ENCODE peak calls at places on chromosome 1, in nine cellular contexts. W is CD4-positive, CD25-positive, alpha-beta regulatory T cell; P is fibroblast of lung; R is hepatocyte; X is IMR-90; Q is breast epithelium; K is upper lobe of left lung; M is heart left ventricle; F is SK-N-SH. A is an unnamed sample.

GRCh38 chr1:230849451-230850194 is 18.7 kb downstream of the C1orf198 start:
- DNase-seq in W (no peak), P (peak; percentile 98), R (peak; percentile 35), X (peak; percentile 95), Q (no peak), K (no peak), M (peak; percentile 82), F (no peak), A (peak; percentile 57)

GRCh38 chr1:202007703-202008489 is 2.5 kb upstream of the ELF3 start:
- DNase-seq in W (no peak), P (no peak), R (peak; percentile 93), X (no peak), Q (peak; percentile 87), K (no peak), M (no peak), F (no peak), A (no peak)

GRCh38 chr1:207863893-207864535 is 46.9 kb downstream of the CD34 start:
- DNase-seq in W (peak; percentile 45), P (no peak), R (no peak), X (no peak), Q (no peak), K (no peak), M (peak; percentile 52), F (no peak), A (no peak)

GRCh38 chr1:243974451-243975292 is 76.4 kb upstream of the ZBTB18 start:
- DNase-seq in W (no peak), P (peak; percentile 25), R (peak; percentile 19), X (peak; percentile 24), Q (no peak), K (no peak), M (no peak), F (peak; percentile 81), A (no peak)

GRCh38 chr1:221739018-221739676 is 2.7 kb downstream of the DUSP10 start:
- DNase-seq in W (no peak), P (no peak), R (no peak), X (no peak), Q (no peak), K (peak; percentile 34), M (no peak), F (no peak), A (no peak)

GRCh38 chr1:117826551-117827078 is 102.8 kb downstream of the GDAP2 start:
- DNase-seq in W (no peak), P (peak; percentile 92), R (no peak), X (peak; percentile 96), Q (no peak), K (no peak), M (peak; percentile 73), F (peak; percentile 9), A (peak; percentile 27)

GRCh38 chr1:230855886-230856285 is 12.4 kb downstream of the C1orf198 start:
- DNase-seq in W (no peak), P (peak; percentile 78), R (no peak), X (peak; percentile 58), Q (no peak), K (no peak), M (no peak), F (no peak), A (no peak)

GRCh38 chr1:108057536-108057935 is 92.6 kb upstream of the VAV3 start:
- DNase-seq in W (no peak), P (no peak), R (peak; percentile 49), X (no peak), Q (peak; percentile 63), K (no peak), M (peak; percentile 55), F (no peak), A (peak; percentile 20)

GRCh38 chr1:235030919-235031596 is 97.6 kb downstream of the TOMM20 start:
- DNase-seq in W (no peak), P (no peak), R (no peak), X (no peak), Q (no peak), K (no peak), M (no peak), F (no peak), A (no peak)

GRCh38 chr1:36231191-36231590 is 6.9 kb downstream of the THRAP3 start:
- DNase-seq in W (no peak), P (peak; percentile 51), R (no peak), X (no peak), Q (no peak), K (no peak), M (no peak), F (no peak), A (no peak)

GRCh38 chr1:245715970-245716369 is 561.2 kb downstream of the KIF26B start:
- DNase-seq in W (no peak), P (peak; percentile 97), R (no peak), X (peak; percentile 85), Q (no peak), K (no peak), M (no peak), F (no peak), A (no peak)

GRCh38 chr1:155093938-155094621 is 15.4 kb downstream of the EFNA3 start:
- DNase-seq in W (no peak), P (peak; percentile 45), R (peak; percentile 72), X (peak; percentile 45), Q (no peak), K (no peak), M (peak; percentile 65), F (peak; percentile 77), A (peak; percentile 40)

GRCh38 chr1:85142753-85143152 is 58.1 kb downstream of the SYDE2 start:
- DNase-seq in W (no peak), P (no peak), R (no peak), X (no peak), Q (no peak), K (no peak), M (peak; percentile 81), F (no peak), A (peak; percentile 73)

GRCh38 chr1:85550784-85551516 is 29.6 kb upstream of the CCN1 start:
- DNase-seq in W (no peak), P (peak; percentile 91), R (peak; percentile 42), X (peak; percentile 86), Q (no peak), K (no peak), M (no peak), F (no peak), A (no peak)

GRCh38 chr1:81800741-81801031 is at the start of gene ADGRL2:
- DNase-seq in W (no peak), P (no peak), R (peak; percentile 80), X (no peak), Q (no peak), K (peak; percentile 87), M (no peak), F (peak; percentile 88), A (peak; percentile 66)

GRCh38 chr1:14718476-14718875 is 120.0 kb downstream of the KAZN start:
- DNase-seq in W (no peak), P (no peak), R (no peak), X (no peak), Q (no peak), K (no peak), M (no peak), F (no peak), A (no peak)

GRCh38 chr1:231818342-231818741 is 191.8 kb downstream of the DISC1 start:
- DNase-seq in W (no peak), P (no peak), R (no peak), X (no peak), Q (no peak), K (no peak), M (peak; percentile 53), F (no peak), A (peak; percentile 55)

GRCh38 chr1:119647734-119648619 is at the start of gene ZNF697:
- DNase-seq in W (no peak), P (peak; percentile 98), R (peak; percentile 95), X (peak; percentile 98), Q (peak; percentile 97), K (peak; percentile 99), M (peak; percentile 98), F (peak; percentile 96), A (peak; percentile 98)
- H3K4me3 ChIP-seq in W (no peak within 1 kb of the TSS), P (peak within 1 kb of the TSS; percentile 94), R (peak within 1 kb of the TSS; percentile 69), X (peak within 1 kb of the TSS; percentile 78), Q (peak within 1 kb of the TSS; percentile 99), K (peak within 1 kb of the TSS; percentile 67), M (peak within 1 kb of the TSS; percentile 89), F (peak within 1 kb of the TSS; percentile 98), A (peak within 1 kb of the TSS; percentile 94)

GRCh38 chr1:61109910-61110309 is 27.5 kb downstream of the NFIA start:
- DNase-seq in W (no peak), P (no peak), R (no peak), X (no peak), Q (no peak), K (no peak), M (no peak), F (no peak), A (no peak)

GRCh38 chr1:61114178-61114870 is 32.0 kb downstream of the NFIA start:
- DNase-seq in W (no peak), P (no peak), R (no peak), X (no peak), Q (no peak), K (no peak), M (no peak), F (no peak), A (no peak)

GRCh38 chr1:61109158-61109557 is 26.8 kb downstream of the NFIA start:
- DNase-seq in W (no peak), P (no peak), R (no peak), X (no peak), Q (no peak), K (no peak), M (no peak), F (no peak), A (no peak)

GRCh38 chr1:61110587-61110986 is 28.2 kb downstream of the NFIA start:
- DNase-seq in W (no peak), P (no peak), R (no peak), X (no peak), Q (no peak), K (no peak), M (no peak), F (no peak), A (no peak)

GRCh38 chr1:61111084-61112050 is 29.0 kb downstream of the NFIA start:
- DNase-seq in W (no peak), P (no peak), R (no peak), X (no peak), Q (no peak), K (no peak), M (no peak), F (no peak), A (no peak)
- H3K27ac ChIP-seq in W (no peak overlapping the region), P (no peak overlapping the region), R (no peak overlapping the region), X (no peak overlapping the region), Q (no peak overlapping the region), K (no peak overlapping the region), M (peak overlapping the region; percentile 71), F (no peak overlapping the region), A (peak overlapping the region; percentile 66)

DNA sequence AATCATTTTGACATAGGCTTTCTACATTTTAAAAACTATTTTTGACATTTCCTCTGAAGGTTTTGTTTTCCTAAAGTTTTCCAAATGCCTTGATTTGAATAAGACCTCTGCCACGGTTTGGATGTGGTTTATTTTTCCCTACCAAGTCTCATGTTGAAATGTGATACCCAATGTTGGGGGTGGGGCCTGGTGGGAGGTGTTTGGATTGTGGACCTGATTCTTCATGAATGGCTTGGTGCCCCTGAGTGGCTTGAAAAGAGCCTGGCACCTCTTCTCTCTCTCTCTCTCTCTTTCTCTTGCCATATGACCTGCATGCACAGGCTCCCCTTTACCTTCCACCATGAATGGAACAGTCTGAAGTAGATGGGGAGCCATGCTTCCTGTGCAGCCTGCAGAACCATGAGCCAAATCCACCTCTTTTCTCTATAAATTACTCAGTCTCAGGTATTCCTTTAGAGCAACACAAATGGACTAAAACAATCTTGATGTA is 14.8 kb downstream of the MMEL1 start:
- DNase-seq in W (no peak), P (no peak), R (no peak), X (no peak), Q (no peak), K (no peak), M (no peak), F (no peak), A (no peak)
- H3K9me3 ChIP-seq in W (peaks cover 23% of the 10 kb centered on the region), P (no peaks in the 10 kb centered on the region), R (no peaks in the 10 kb centered on the region), X (peaks cover 1% of the 10 kb centered on the region), Q (peaks cover 12% of the 10 kb centered on the region), K (no peaks in the 10 kb centered on the region), M (no peaks in the 10 kb centered on the region), F (no peaks in the 10 kb centered on the region), A (no peaks in the 10 kb centered on the region)

GRCh38 chr1:67736750-67737149 is 51.7 kb downstream of the GADD45A start:
- DNase-seq in W (no peak), P (no peak), R (no peak), X (no peak), Q (no peak), K (no peak), M (no peak), F (no peak), A (no peak)
- H3K4me3 ChIP-seq in W (peak overlapping the region; percentile 83), P (no peak overlapping the region), R (no peak overlapping the region), X (no peak overlapping the region), Q (peak overlapping the region; percentile 50), K (no peak overlapping the region), M (no peak overlapping the region), F (no peak overlapping the region), A (no peak overlapping the region)

A was measured in heart right ventricle.